ENCODE peak calls at places on chromosomes 6 and 20, in six cellular contexts. One of them, this sample, is unnamed.

GRCh38 chr6:152068622-152069261 is 261.3 kb downstream of the ESR1 start:
- DNase-seq in uterus: no peak
- DNase-seq in A549: no peak
- DNase-seq in tibial artery: no peak
- DNase-seq in IMR-90: no peak
- DNase-seq in aorta: no peak
- DNase-seq in this sample: no peak

GRCh38 chr20:30168025-30168799 is 1089.3 kb upstream of the DEFB115 start:
- DNase-seq in IMR-90: no peak
- DNase-seq in tibial artery: peak; percentile 59
- DNase-seq in A549: no peak
- DNase-seq in uterus: peak; percentile 16
- DNase-seq in aorta: no peak
- DNase-seq in this sample: peak; percentile 49

GRCh38 chr6:15252205-15252604 is 6.3 kb downstream of the JARID2 start:
- DNase-seq in IMR-90: no peak
- DNase-seq in A549: no peak
- DNase-seq in aorta: no peak
- DNase-seq in uterus: no peak
- DNase-seq in tibial artery: no peak
- DNase-seq in this sample: no peak

GRCh38 chr6:119510246-119510645 is 160.7 kb upstream of the MAN1A1 start:
- DNase-seq in uterus: no peak
- DNase-seq in A549: no peak
- DNase-seq in IMR-90: no peak
- DNase-seq in aorta: no peak
- DNase-seq in tibial artery: no peak
- DNase-seq in this sample: no peak

GRCh38 chr6:140275725-140276124 is 901.3 kb upstream of the CITED2 start:
- DNase-seq in A549: no peak
- DNase-seq in tibial artery: no peak
- DNase-seq in uterus: no peak
- DNase-seq in IMR-90: no peak
- DNase-seq in aorta: no peak
- DNase-seq in this sample: no peak

GRCh38 chr6:101666256-101666655 is 272.7 kb downstream of the GRIK2 start:
- DNase-seq in IMR-90: peak; percentile 80
- DNase-seq in A549: peak; percentile 30
- DNase-seq in aorta: no peak
- DNase-seq in tibial artery: no peak
- DNase-seq in uterus: no peak
- DNase-seq in this sample: no peak

GRCh38 chr6:16420715-16421461 is 182.5 kb downstream of the GMPR start:
- DNase-seq in aorta: no peak
- DNase-seq in A549: no peak
- DNase-seq in uterus: no peak
- DNase-seq in tibial artery: no peak
- DNase-seq in IMR-90: peak; percentile 83
- DNase-seq in this sample: peak; percentile 48

GRCh38 chr6:43495409-43495941 is 14.7 kb downstream of the LRRC73 start:
- DNase-seq in aorta: no peak
- DNase-seq in A549: no peak
- DNase-seq in uterus: no peak
- DNase-seq in tibial artery: no peak
- DNase-seq in IMR-90: no peak
- DNase-seq in this sample: no peak

GRCh38 chr6:3211681-3212080 is 15.8 kb downstream of the TUBB2B start:
- DNase-seq in aorta: peak; percentile 76
- DNase-seq in tibial artery: no peak
- DNase-seq in IMR-90: no peak
- DNase-seq in A549: no peak
- DNase-seq in uterus: no peak
- DNase-seq in this sample: no peak

GRCh38 chr6:97669191-97669651 is 386.2 kb upstream of the MMS22L start:
- DNase-seq in tibial artery: no peak
- DNase-seq in uterus: no peak
- DNase-seq in aorta: no peak
- DNase-seq in IMR-90: peak; percentile 24
- DNase-seq in A549: no peak
- DNase-seq in this sample: no peak

GRCh38 chr6:44801188-44801587 is 413.7 kb downstream of the CDC5L start:
- DNase-seq in tibial artery: no peak
- DNase-seq in A549: no peak
- DNase-seq in aorta: no peak
- DNase-seq in IMR-90: no peak
- DNase-seq in uterus: no peak
- DNase-seq in this sample: no peak

GRCh38 chr6:170173416-170173990 is 117.4 kb downstream of the DLL1 start:
- DNase-seq in IMR-90: no peak
- DNase-seq in uterus: no peak
- DNase-seq in tibial artery: peak; percentile 43
- DNase-seq in aorta: peak; percentile 34
- DNase-seq in A549: no peak
- DNase-seq in this sample: peak; percentile 17

GRCh38 chr20:49993301-49993751 is 10.5 kb downstream of the SNAI1 start:
- DNase-seq in tibial artery: no peak
- DNase-seq in aorta: no peak
- DNase-seq in uterus: no peak
- DNase-seq in A549: no peak
- DNase-seq in IMR-90: no peak
- DNase-seq in this sample: no peak

GRCh38 chr6:107676002-107676401 is 148.1 kb downstream of the SCML4 start:
- DNase-seq in aorta: no peak
- DNase-seq in IMR-90: no peak
- DNase-seq in A549: no peak
- DNase-seq in tibial artery: no peak
- DNase-seq in uterus: peak; percentile 64
- DNase-seq in this sample: no peak

GRCh38 chr6:105301756-105302616 is 100.9 kb downstream of the PREP start:
- DNase-seq in tibial artery: no peak
- DNase-seq in aorta: no peak
- DNase-seq in uterus: no peak
- DNase-seq in IMR-90: no peak
- DNase-seq in A549: no peak
- DNase-seq in this sample: no peak

GRCh38 chr6:34176261-34177031 is 30.6 kb upstream of the GRM4 start:
- DNase-seq in uterus: no peak
- DNase-seq in tibial artery: no peak
- DNase-seq in aorta: no peak
- DNase-seq in IMR-90: no peak
- DNase-seq in A549: no peak
- DNase-seq in this sample: peak; percentile 21

GRCh38 chr20:33650753-33651561 is 11.2 kb upstream of the C20orf144 start:
- DNase-seq in aorta: no peak
- DNase-seq in A549: no peak
- DNase-seq in uterus: no peak
- DNase-seq in tibial artery: no peak
- DNase-seq in IMR-90: no peak
- DNase-seq in this sample: no peak

GRCh38 chr20:19742974-19743649 is 14.9 kb upstream of the RIN2 start:
- DNase-seq in tibial artery: no peak
- DNase-seq in uterus: no peak
- DNase-seq in IMR-90: no peak
- DNase-seq in aorta: no peak
- DNase-seq in A549: no peak
- DNase-seq in this sample: no peak

GRCh38 chr20:58740356-58741308 is 48.0 kb downstream of the NPEPL1 start:
- DNase-seq in uterus: no peak
- DNase-seq in tibial artery: no peak
- DNase-seq in IMR-90: no peak
- DNase-seq in aorta: no peak
- DNase-seq in A549: no peak
- DNase-seq in this sample: no peak

GRCh38 chr6:109382576-109383437 is 540 bp upstream of the CD164 start:
- DNase-seq in aorta: peak; percentile 96
- DNase-seq in IMR-90: peak; percentile 92
- DNase-seq in A549: peak; percentile 94
- DNase-seq in uterus: peak; percentile 92
- DNase-seq in tibial artery: peak; percentile 96
- DNase-seq in this sample: peak; percentile 93

GRCh38 chr6:126527016-126527606 is 187.2 kb downstream of the CENPW start:
- DNase-seq in IMR-90: no peak
- DNase-seq in tibial artery: no peak
- DNase-seq in A549: no peak
- DNase-seq in aorta: no peak
- DNase-seq in uterus: no peak
- DNase-seq in this sample: no peak

GRCh38 chr20:953742-954141 is 37.6 kb upstream of the ANGPT4 start:
- DNase-seq in tibial artery: peak; percentile 66
- DNase-seq in uterus: no peak
- DNase-seq in IMR-90: no peak
- DNase-seq in aorta: no peak
- DNase-seq in A549: no peak
- DNase-seq in this sample: no peak

GRCh38 chr6:32439708-32440214 is at the start of gene HLA-DRA:
- DNase-seq in tibial artery: no peak
- DNase-seq in aorta: no peak
- DNase-seq in uterus: no peak
- DNase-seq in IMR-90: peak; percentile 33
- DNase-seq in A549: peak; percentile 35
- DNase-seq in this sample: peak; percentile 57

DNA sequence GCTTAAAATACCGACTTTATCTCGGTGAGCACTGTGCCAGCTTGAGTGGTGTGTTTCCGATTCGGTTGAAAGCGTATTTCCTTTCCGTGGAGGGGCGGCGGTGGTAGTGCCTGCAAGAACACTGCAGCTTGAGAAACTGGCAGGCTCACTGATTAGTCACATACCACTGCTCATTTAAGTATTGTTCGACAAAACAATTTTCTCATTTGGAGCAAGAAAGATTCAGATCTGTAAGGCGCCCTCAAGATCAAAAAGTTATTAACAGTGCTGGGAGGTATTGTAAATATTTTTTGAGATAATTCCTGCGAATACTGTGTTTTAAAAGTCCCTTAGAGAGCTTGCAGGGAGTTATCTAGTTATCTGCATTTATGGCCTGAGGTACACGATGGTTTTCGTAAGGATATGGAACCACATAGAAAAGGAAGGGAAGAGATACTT is 1.3 kb downstream of the MAPK14 start:
- DNase-seq in aorta: peak; percentile 81
- DNase-seq in uterus: peak; percentile 36
- DNase-seq in A549: peak; percentile 24
- DNase-seq in tibial artery: peak; percentile 85
- DNase-seq in IMR-90: peak; percentile 77
- DNase-seq in this sample: peak; percentile 86
- H3K27ac ChIP-seq in aorta: peak overlapping the region; percentile 48
- H3K27ac ChIP-seq in uterus: peak overlapping the region; percentile 86
- H3K27ac ChIP-seq in A549: peak overlapping the region; percentile 88
- H3K27ac ChIP-seq in tibial artery: peak overlapping the region; percentile 87
- H3K27ac ChIP-seq in IMR-90: peak overlapping the region; percentile 94
- H3K27ac ChIP-seq in this sample: peak overlapping the region; percentile 84

DNA sequence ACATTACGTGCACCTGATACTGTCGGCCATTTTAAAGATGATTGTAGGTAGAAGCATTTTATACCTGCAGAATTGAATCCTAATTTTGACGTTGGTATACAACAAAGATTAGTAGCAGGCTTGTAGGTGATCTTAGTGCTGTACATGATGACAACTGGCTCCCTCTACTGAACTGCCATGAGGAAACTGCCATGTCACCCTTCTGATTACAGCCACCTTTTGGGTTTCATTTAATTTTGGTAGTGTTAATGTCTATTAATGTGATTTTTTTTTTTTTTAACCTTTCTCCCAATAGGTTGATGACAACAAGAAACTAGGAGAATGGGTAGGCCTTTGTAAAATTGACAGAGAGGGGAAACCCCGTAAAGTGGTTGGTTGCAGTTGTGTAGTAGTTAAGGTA is 2.3 kb downstream of the RPS12 start:
- DNase-seq in tibial artery: no peak
- DNase-seq in aorta: no peak
- DNase-seq in A549: no peak
- DNase-seq in uterus: no peak
- DNase-seq in IMR-90: no peak
- DNase-seq in this sample: no peak
- H3K4me3 ChIP-seq in tibial artery: no peak overlapping the region
- H3K4me3 ChIP-seq in aorta: no peak overlapping the region
- H3K4me3 ChIP-seq in A549: peak overlapping the region; percentile 89
- H3K4me3 ChIP-seq in uterus: no peak overlapping the region
- H3K4me3 ChIP-seq in IMR-90: no peak overlapping the region
- H3K4me3 ChIP-seq in this sample: no peak overlapping the region

GRCh38 chr6:106529438-106529837 is 99.9 kb downstream of the RTN4IP1 start:
- DNase-seq in tibial artery: no peak
- DNase-seq in aorta: no peak
- DNase-seq in IMR-90: no peak
- DNase-seq in uterus: no peak
- DNase-seq in A549: no peak
- DNase-seq in this sample: no peak
- H3K4me1 ChIP-seq in tibial artery: no peaks in the 10 kb centered on the region
- H3K4me1 ChIP-seq in aorta: no peaks in the 10 kb centered on the region
- H3K4me1 ChIP-seq in IMR-90: peaks cover 5% of the 10 kb centered on the region
- H3K4me1 ChIP-seq in uterus: no peaks in the 10 kb centered on the region
- H3K4me1 ChIP-seq in A549: peaks cover 51% of the 10 kb centered on the region
- H3K4me1 ChIP-seq in this sample: peaks cover 14% of the 10 kb centered on the region

DNA sequence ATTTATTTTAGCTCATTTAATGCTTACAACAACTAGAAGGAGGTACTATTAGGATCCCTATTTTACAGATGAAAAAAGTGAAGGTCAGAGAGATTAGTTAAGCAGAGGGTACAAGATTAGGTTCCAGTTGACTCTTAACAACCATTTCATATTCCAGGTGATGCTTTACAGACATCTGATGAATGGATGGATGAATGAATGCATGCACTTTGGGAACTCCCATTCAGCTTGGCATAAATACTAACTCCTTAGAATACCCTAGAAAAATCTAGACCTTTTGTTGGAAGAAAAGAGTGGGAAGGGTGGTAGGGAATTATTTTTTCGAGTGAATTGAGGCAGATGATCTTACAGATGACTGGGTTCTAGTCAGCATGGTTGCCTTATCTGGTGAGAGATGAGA is 746 bp upstream of the SNRPB2 start:
- DNase-seq in tibial artery: no peak
- DNase-seq in uterus: no peak
- DNase-seq in IMR-90: no peak
- DNase-seq in A549: no peak
- DNase-seq in aorta: no peak
- DNase-seq in this sample: no peak
- H3K27ac ChIP-seq in tibial artery: peak overlapping the region; percentile 80
- H3K27ac ChIP-seq in uterus: no peak overlapping the region
- H3K27ac ChIP-seq in IMR-90: no peak overlapping the region
- H3K27ac ChIP-seq in A549: peak overlapping the region; percentile 86
- H3K27ac ChIP-seq in aorta: no peak overlapping the region
- H3K27ac ChIP-seq in this sample: peak overlapping the region; percentile 72

GRCh38 chr20:44583179-44583578 is 800 bp downstream of the PKIG start:
- DNase-seq in tibial artery: no peak
- DNase-seq in A549: no peak
- DNase-seq in uterus: no peak
- DNase-seq in IMR-90: peak; percentile 37
- DNase-seq in aorta: no peak
- DNase-seq in this sample: no peak
- H3K4me3 ChIP-seq in tibial artery: peak overlapping the region; percentile 44
- H3K4me3 ChIP-seq in A549: no peak overlapping the region
- H3K4me3 ChIP-seq in uterus: peak overlapping the region; percentile 44
- H3K4me3 ChIP-seq in IMR-90: peak overlapping the region; percentile 50
- H3K4me3 ChIP-seq in aorta: peak overlapping the region; percentile 74
- H3K4me3 ChIP-seq in this sample: peak overlapping the region; percentile 50

DNA sequence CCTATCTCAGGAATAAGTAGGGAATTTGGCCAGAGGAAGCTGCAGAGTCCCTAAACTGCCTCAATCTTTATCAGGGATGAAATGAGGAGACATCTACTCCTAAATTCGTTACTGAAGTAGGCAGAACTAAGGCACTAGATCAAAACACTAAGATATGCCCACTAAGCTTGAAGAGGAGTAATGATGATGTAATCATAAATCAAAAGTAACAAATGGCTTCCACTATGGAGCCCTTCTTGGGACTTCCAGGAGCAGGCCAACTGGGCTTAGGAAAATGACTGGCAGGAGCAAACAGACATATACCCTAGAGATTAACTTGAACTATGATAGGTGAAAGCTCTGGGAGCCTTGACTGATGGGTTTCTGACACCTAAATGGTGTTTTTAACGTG is 15.4 kb downstream of the ZSCAN12 start:
- DNase-seq in aorta: no peak
- DNase-seq in A549: no peak
- DNase-seq in uterus: no peak
- DNase-seq in IMR-90: no peak
- DNase-seq in tibial artery: no peak
- DNase-seq in this sample: no peak
- H3K4me1 ChIP-seq in aorta: no peaks in the 10 kb centered on the region
- H3K4me1 ChIP-seq in A549: peaks cover 8% of the 10 kb centered on the region
- H3K4me1 ChIP-seq in uterus: no peaks in the 10 kb centered on the region
- H3K4me1 ChIP-seq in IMR-90: no peaks in the 10 kb centered on the region
- H3K4me1 ChIP-seq in tibial artery: no peaks in the 10 kb centered on the region
- H3K4me1 ChIP-seq in this sample: no peaks in the 10 kb centered on the region

This sample was measured in adrenal gland.